ENCODE peak calls at places on chromosomes 3 and 15, in four cellular contexts. C, N, E and L are unnamed samples.

GRCh38 chr15:53811530-53811929 is 52.1 kb upstream of the WDR72 start:
- DNase-seq in E (no peak), C (peak), N (no peak), L (peak)

GRCh38 chr3:135271562-135272290 is 476.7 kb downstream of the EPHB1 start:
- DNase-seq in E (no peak), N (no peak), C (no peak), L (no peak)

GRCh38 chr3:29050155-29050554 is 230.7 kb upstream of the RBMS3 start:
- DNase-seq in E (no peak), N (no peak), C (no peak), L (no peak)

GRCh38 chr15:84929795-84930371 is 45.4 kb downstream of the SLC28A1 start:
- DNase-seq in N (peak), E (no peak), C (peak), L (peak)

GRCh38 chr15:35305906-35306305 is 220.8 kb upstream of the NANOGP8 start:
- DNase-seq in E (no peak), N (no peak), C (peak), L (no peak)

GRCh38 chr15:82139823-82140268 is 94.0 kb upstream of the MEX3B start:
- DNase-seq in E (no peak), C (peak), N (peak), L (peak)

GRCh38 chr3:59809750-59810444 is 760.1 kb upstream of the CFAP20DC start:
- DNase-seq in N (no peak), C (peak), E (no peak), L (no peak)

GRCh38 chr15:33191641-33192040 is 2.9 kb downstream of the FMN1 start:
- DNase-seq in C (no peak), E (no peak), N (no peak), L (no peak)

GRCh38 chr3:106197532-106198187 is 328.8 kb upstream of the CBLB start:
- DNase-seq in E (no peak), N (no peak), C (no peak), L (no peak)

GRCh38 chr3:133805384-133805701 is 272 bp upstream of the SRPRB start:
- DNase-seq in E (no peak), N (no peak), C (no peak), L (no peak)

GRCh38 chr15:78570710-78571109 is 5.4 kb downstream of the CHRNA5 start:
- DNase-seq in E (no peak), N (no peak), C (peak), L (no peak)

GRCh38 chr15:100353469-100353868 is 11.7 kb upstream of the ADAMTS17 start:
- DNase-seq in C (no peak), E (no peak), N (no peak), L (no peak)

GRCh38 chr3:39398700-39399099 is 7.8 kb upstream of the RPSA start:
- DNase-seq in C (no peak), N (no peak), E (no peak), L (no peak)

GRCh38 chr3:132245547-132245946 is 71.7 kb upstream of the ACP3 start:
- DNase-seq in N (no peak), C (no peak), E (no peak), L (no peak)

GRCh38 chr15:58870451-58870850 is 63.0 kb downstream of the SLTM start:
- DNase-seq in N (no peak), E (no peak), C (no peak), L (no peak)

GRCh38 chr3:51311055-51311454 is 74.0 kb upstream of the MANF start:
- DNase-seq in N (peak), E (no peak), C (peak), L (peak)

GRCh38 chr3:192911293-192911692 is 6.4 kb downstream of the MB21D2 start:
- DNase-seq in C (no peak), N (no peak), E (no peak), L (no peak)

GRCh38 chr3:64174328-64174727 is 50.9 kb downstream of the PRICKLE2 start:
- DNase-seq in C (no peak), N (no peak), E (no peak), L (peak)

GRCh38 chr3:5023777-5024346 is 44.6 kb downstream of the BHLHE40 start:
- DNase-seq in N (no peak), C (no peak), E (no peak), L (no peak)

GRCh38 chr3:46378426-46378942 is 7.7 kb downstream of the CCR5 start:
- DNase-seq in N (peak), E (no peak), C (peak), L (peak)

GRCh38 chr3:72273615-72274014 is 488.7 kb upstream of the PROK2 start:
- DNase-seq in N (no peak), C (no peak), E (no peak), L (no peak)

GRCh38 chr3:143482106-143483088 is 362.8 kb downstream of the CHST2 start:
- DNase-seq in N (no peak), C (no peak), E (no peak), L (no peak)

GRCh38 chr3:56879453-56880224 is 77.9 kb upstream of the ARHGEF3 start:
- DNase-seq in C (no peak), N (no peak), E (no peak), L (no peak)

GRCh38 chr3:18099611-18100010 is 325.5 kb downstream of the SATB1 start:
- DNase-seq in E (no peak), N (no peak), C (no peak), L (no peak)

GRCh38 chr3:16917256-16917935 is 32.6 kb downstream of the PLCL2 start:
- DNase-seq in N (no peak), E (no peak), C (no peak), L (no peak)

GRCh38 chr3:177536873-177537272 is 339.6 kb upstream of the TBL1XR1 start:
- DNase-seq in N (no peak), E (no peak), C (no peak), L (no peak)

GRCh38 chr15:35663956-35664355 is 118.0 kb upstream of the DPH6 start:
- DNase-seq in E (no peak), C (no peak), N (no peak), L (no peak)

GRCh38 chr3:135452881-135453280 is 512.6 kb upstream of the PPP2R3A start:
- DNase-seq in N (no peak), C (no peak), E (no peak), L (no peak)

GRCh38 chr3:150344079-150344478 is 64.0 kb upstream of the TSC22D2 start:
- DNase-seq in E (no peak), N (no peak), C (no peak), L (no peak)

GRCh38 chr15:100495861-100496260 is 32.9 kb downstream of the CERS3 start:
- DNase-seq in N (no peak), E (no peak), C (no peak), L (no peak)

GRCh38 chr15:30001592-30001991 is 81.2 kb upstream of the GOLGA8J start:
- DNase-seq in E (no peak), C (no peak), N (no peak), L (no peak)

GRCh38 chr3:175898194-175898593 is 1039.1 kb downstream of the NAALADL2 start:
- DNase-seq in N (no peak), E (no peak), C (no peak), L (no peak)

GRCh38 chr15:59020321-59020720 is 32.9 kb downstream of the RNF111 start:
- DNase-seq in C (no peak), E (no peak), N (no peak), L (peak)

GRCh38 chr15:57676578-57676977 is 29.9 kb upstream of the POLR2M start:
- DNase-seq in E (no peak), C (no peak), N (no peak), L (no peak)

GRCh38 chr3:142944346-142944745 is 19.1 kb downstream of the PAQR9 start:
- DNase-seq in C (no peak), N (no peak), E (no peak), L (no peak)

GRCh38 chr3:174820885-174821284 is 38.2 kb upstream of the NAALADL2 start:
- DNase-seq in N (no peak), C (no peak), E (no peak), L (no peak)

GRCh38 chr3:47323431-47324277 is 40.9 kb downstream of the KLHL18 start:
- DNase-seq in N (peak), E (no peak), C (no peak), L (no peak)

DNA sequence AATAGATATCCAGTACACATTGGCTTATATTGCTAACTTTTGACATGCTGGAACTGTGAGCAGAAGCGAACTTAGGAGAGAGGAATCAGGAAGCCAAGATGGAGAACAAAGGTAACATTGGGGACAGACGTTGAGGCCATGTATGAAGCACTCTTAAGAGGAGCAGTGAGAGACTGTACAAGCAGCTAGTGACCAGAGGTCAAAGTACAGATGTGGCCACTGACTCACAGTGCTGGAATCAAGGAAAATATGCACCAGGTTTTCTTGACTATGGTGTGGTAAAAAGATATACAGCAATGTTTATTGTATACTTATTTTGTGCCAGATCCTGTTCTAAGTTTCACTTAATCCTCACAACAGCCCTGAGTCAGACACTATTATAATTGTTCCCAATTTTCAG is 2.0 kb upstream of the IL20RB start:
- DNase-seq in E (no peak), C (peak), N (no peak), L (peak)
- TF ChIP-seq POLR2AphosphoS2 in E (no peak), C (no peak), N (no peak), L (no peak)

GRCh38 chr3:197393711-197394110 is 95.3 kb upstream of the DLG1 start:
- DNase-seq in E (no peak), C (no peak), N (no peak), L (no peak)
- TF ChIP-seq RFX5 in E (no peak), C (no peak), N (no peak), L (no peak)

GRCh38 chr15:72890043-72890442 is 106.5 kb upstream of the ADPGK start:
- DNase-seq in E (no peak), C (no peak), N (no peak), L (no peak)
- TF ChIP-seq POLR2AphosphoS2 in E (no peak), C (no peak), N (no peak), L (no peak)

DNA sequence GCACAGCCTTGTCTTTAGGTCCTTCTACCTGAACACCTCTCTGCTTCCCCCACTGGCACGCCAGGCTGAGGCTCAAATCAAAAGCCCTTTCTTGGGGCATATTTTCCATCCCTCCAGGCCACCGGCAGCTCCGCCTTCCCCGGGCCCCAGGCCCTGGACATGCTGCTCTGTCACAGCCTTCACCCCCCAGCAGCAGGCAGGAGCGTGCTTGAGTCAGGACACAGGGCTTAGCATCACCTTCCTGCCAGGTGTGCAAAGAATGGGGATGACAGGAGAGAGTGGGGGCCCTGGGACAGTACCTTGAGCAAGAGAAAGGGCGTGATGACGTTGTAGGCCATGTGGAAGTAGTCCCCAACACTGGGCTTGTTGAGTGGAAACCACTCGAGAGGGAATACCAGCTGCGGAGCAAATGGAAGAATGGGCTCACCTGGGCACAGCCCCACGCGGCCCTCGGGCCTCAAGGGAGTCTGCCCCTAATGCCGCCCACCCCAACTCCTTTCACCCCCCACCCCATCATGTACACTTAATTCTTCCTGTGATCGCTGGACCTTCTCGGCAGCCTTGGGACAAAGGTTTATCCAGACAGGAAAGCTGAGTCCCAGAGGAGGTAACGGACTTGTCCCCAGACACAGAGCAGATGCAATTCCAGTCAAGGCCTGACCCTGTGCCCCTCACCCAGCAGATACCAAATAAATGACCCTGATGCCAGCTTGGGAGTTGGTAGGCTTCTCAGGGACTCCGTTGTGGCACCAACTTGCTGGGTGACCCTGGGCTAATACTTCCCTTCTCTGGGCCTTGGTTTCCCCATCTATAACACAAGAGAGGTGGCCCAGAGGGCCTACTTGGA is 9.1 kb upstream of the CALML4 start:
- DNase-seq in E (no peak), C (no peak), N (no peak), L (no peak)
- TF ChIP-seq RFX5 in E (no peak), C (no peak), N (no peak), L (no peak)

DNA sequence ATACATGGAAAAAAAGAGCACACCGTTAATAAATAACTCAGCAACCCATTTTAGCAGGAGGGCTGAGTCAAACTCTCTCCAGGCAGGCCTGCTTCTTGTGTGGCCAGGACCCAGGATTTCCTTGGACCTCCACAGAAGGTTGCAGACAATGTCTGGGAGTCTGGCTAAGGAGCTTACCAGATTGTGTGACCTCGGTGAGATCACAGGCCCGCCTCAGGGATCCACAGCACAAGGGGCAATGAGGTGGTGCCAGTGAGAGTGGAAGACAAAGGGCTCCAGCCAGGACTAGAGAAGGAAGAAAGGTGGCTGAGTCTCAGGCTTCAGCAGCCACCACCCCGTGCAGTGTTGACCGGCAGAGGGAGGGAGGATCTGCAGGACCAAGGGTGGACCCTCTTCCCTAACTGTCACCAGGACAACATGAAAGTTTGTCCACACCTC is 32.2 kb upstream of the SEC22A start:
- DNase-seq in N (no peak), E (no peak), C (peak), L (no peak)
- TF ChIP-seq POLR2AphosphoS2 in N (no peak), E (no peak), C (no peak), L (no peak)

GRCh38 chr3:152374260-152374990 is 105.7 kb downstream of the MBNL1 start:
- DNase-seq in C (peak), E (no peak), N (no peak), L (no peak)
- TF ChIP-seq RFX5 in C (no peak), E (no peak), N (no peak), L (no peak)

GRCh38 chr3:32595318-32595717 is 24.7 kb upstream of the DYNC1LI1 start:
- DNase-seq in E (no peak), C (no peak), N (no peak), L (no peak)

GRCh38 chr3:32592696-32593353 is 22.2 kb upstream of the DYNC1LI1 start:
- DNase-seq in E (no peak), C (no peak), N (no peak), L (no peak)

GRCh38 chr3:32596926-32597369 is 26.3 kb upstream of the DYNC1LI1 start:
- DNase-seq in E (no peak), N (no peak), C (no peak), L (no peak)

GRCh38 chr3:32593903-32594525 is 23.4 kb upstream of the DYNC1LI1 start:
- DNase-seq in N (no peak), C (no peak), E (no peak), L (no peak)

GRCh38 chr3:32591960-32592462 is 21.4 kb upstream of the DYNC1LI1 start:
- DNase-seq in E (no peak), N (no peak), C (no peak), L (no peak)
- TF ChIP-seq POLR2AphosphoS2 in E (no peak), N (no peak), C (no peak), L (no peak)